ENCODE peak calls at places on chromosomes 7 and 10, in seven cellular contexts. H, C, U, S, N, P and O are unnamed samples.
A peak's percentile ranks its signal among the peaks of the same experiment; 100 is the strongest.

GRCh38 chr7:142969183-142969582 is 7.0 kb upstream of the KEL start:
- DNase-seq in U (no peak), N (no peak), H (no peak), S (no peak), P (no peak), C (no peak), O (no peak)

GRCh38 chr10:68536973-68537372 is 9.7 kb upstream of the SLC25A16 start:
- DNase-seq in P (no peak), C (no peak), H (no peak), N (no peak), S (no peak), U (no peak), O (no peak)

GRCh38 chr10:118471863-118472262 is 123.6 kb downstream of the PRLHR start:
- DNase-seq in S (no peak), P (no peak), C (no peak), N (no peak), U (no peak), H (no peak), O (no peak)

GRCh38 chr10:124153601-124153930 is 60.2 kb upstream of the CHST15 start:
- DNase-seq in H (no peak), P (no peak), N (no peak), S (no peak), C (peak; percentile 16), U (no peak), O (no peak)

GRCh38 chr7:134685250-134685649 is 38.6 kb downstream of the BPGM start:
- DNase-seq in S (no peak), P (no peak), U (no peak), N (no peak), C (no peak), H (no peak), O (no peak)

GRCh38 chr10:32386623-32387022 is 39.7 kb upstream of the EPC1 start:
- DNase-seq in C (no peak), P (no peak), H (no peak), U (no peak), S (no peak), N (no peak), O (no peak)

GRCh38 chr7:43480581-43480980 is 102.3 kb upstream of the STK17A start:
- DNase-seq in P (no peak), H (no peak), C (no peak), N (no peak), S (no peak), U (no peak), O (no peak)

GRCh38 chr10:79125092-79125491 is 56.3 kb downstream of the ZMIZ1 start:
- DNase-seq in S (no peak), H (no peak), P (no peak), N (no peak), C (no peak), U (no peak), O (no peak)

GRCh38 chr10:49735161-49735560 is 27.0 kb downstream of the OGDHL start:
- DNase-seq in C (no peak), U (peak; percentile 14), H (no peak), P (no peak), N (no peak), S (no peak), O (no peak)

GRCh38 chr7:99395616-99396327 is 12.6 kb downstream of the PDAP1 start:
- DNase-seq in N (no peak), S (no peak), H (no peak), C (no peak), U (no peak), P (no peak), O (no peak)

GRCh38 chr7:99392659-99393362 is 15.6 kb downstream of the PDAP1 start:
- DNase-seq in U (peak; percentile 95), P (peak; percentile 79), H (peak; percentile 74), C (no peak), N (peak; percentile 91), S (no peak), O (no peak)

GRCh38 chr7:99392046-99392445 is 16.4 kb downstream of the PDAP1 start:
- DNase-seq in S (no peak), N (no peak), H (no peak), C (no peak), P (no peak), U (no peak), O (no peak)

GRCh38 chr7:99394188-99394502 is 14.3 kb downstream of the PDAP1 start:
- DNase-seq in U (no peak), N (no peak), H (no peak), S (no peak), C (no peak), P (no peak), O (no peak)

GRCh38 chr7:99393363-99394187 is 14.8 kb downstream of the PDAP1 start:
- DNase-seq in U (peak; percentile 96), P (no peak), S (no peak), N (peak; percentile 93), C (no peak), H (no peak), O (no peak)
- TF ChIP-seq TAF1 in U (no peak), P (no peak), S (no peak), N (no peak), C (no peak), H (no peak), O (no peak)

DNA sequence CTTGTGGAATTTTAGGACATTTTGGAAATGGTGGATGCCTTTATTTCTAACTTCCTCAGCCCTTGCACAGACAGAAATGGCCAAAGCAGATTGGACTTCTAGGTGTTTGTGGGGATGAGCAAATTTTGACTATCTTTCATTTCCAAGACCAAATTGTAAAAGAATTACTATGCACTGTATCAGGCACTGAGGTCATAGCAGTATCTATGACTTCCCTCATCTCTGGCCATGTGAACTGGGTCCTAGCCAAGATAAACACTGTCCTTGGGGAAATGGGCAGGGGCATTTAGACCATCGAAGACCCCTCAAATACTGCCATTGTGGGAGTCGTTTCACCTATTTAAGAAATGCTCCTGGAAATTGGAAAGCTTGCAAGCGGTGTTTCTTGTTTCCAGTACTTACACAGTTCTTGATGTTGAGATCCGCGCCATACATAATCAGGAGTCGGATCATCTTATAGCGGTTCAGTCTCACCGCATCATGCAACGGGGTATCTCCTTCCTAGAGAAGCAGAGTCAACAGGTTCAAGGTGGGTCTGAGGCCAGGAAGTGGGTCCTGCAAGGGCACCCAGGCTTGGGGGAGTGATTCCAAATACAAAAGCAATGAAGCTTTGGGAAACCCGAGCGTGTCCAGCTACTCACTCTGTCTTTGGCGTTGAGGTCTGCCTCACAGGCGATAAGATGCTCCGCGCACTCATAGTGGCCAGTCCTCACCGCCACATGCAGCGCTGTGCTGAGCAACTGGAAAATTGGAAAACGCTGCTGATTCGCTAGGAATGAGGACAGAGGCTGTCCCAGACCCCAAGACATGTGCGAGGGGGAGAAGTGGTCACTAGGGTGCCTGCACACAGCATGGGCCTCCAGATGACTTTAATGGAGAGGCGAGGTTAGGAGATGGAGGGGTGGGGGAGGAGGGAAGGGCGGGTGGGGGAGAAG is 5.5 kb downstream of the ANKRD1 start:
- DNase-seq in H (no peak), N (no peak), C (no peak), U (no peak), S (no peak), P (no peak), O (no peak)
- TF ChIP-seq POLR2AphosphoS5 in H (no peak), N (no peak), C (no peak), U (no peak), S (no peak), P (no peak), O (no peak)

GRCh38 chr7:158781217-158781975 is 47.9 kb downstream of the ESYT2 start:
- DNase-seq in N (no peak), H (no peak), S (no peak), P (no peak), C (no peak), U (no peak), O (no peak)

GRCh38 chr7:158781976-158782637 is 47.2 kb downstream of the ESYT2 start:
- DNase-seq in P (no peak), C (no peak), U (no peak), N (peak; percentile 8), H (no peak), S (no peak), O (no peak)

GRCh38 chr7:158784270-158784669 is 45.0 kb downstream of the ESYT2 start:
- DNase-seq in H (no peak), S (no peak), C (no peak), N (peak; percentile 37), P (no peak), U (no peak), O (no peak)

GRCh38 chr7:158783595-158783994 is 45.7 kb downstream of the ESYT2 start:
- DNase-seq in U (no peak), N (peak; percentile 39), P (no peak), C (no peak), H (no peak), S (no peak), O (no peak)

DNA sequence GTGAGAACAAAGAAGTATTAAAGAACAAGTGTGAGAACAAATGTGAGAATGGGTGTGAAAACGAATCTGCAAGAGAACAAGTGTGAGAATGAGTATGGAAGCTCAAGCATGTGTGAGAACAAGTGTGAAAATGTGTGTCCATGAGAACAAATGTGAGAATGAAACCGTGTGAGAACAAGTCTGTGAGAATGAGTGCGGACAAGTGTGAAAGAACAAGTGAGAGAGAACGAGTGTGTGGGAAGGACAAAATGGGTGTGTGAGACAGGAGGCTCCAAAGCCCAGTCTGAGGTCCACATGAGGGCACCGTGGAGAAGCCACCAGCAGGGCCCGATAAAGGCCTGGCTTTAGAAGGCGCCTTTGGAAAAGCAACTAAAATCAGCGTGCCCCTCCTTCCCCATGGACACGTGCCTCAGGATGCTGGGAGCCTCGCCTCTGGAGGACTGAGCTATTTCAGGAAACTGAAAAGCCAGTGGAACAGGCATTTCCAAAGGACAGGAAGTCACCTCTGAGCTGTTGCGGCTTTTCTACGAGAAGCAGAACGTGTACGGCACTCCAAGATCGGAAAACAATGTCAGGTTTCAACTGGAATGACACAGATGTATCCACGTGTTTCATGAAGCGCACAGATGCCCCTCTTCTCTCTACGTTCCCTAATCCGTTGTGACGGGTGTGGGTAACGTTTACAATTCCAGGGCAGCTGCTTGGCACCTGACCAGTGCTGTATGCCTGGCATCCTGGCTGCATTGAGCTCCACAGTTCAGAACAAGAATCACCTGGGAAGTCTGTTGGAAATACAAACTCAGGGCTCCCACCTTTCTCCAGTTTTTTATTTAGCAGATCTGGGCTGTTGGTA is 46.4 kb downstream of the ESYT2 start:
- DNase-seq in S (peak; percentile 15), C (no peak), U (no peak), N (peak; percentile 46), P (no peak), H (no peak), O (no peak)
- TF ChIP-seq TAF1 in S (no peak), C (no peak), U (no peak), N (no peak), P (no peak), H (no peak), O (no peak)

DNA sequence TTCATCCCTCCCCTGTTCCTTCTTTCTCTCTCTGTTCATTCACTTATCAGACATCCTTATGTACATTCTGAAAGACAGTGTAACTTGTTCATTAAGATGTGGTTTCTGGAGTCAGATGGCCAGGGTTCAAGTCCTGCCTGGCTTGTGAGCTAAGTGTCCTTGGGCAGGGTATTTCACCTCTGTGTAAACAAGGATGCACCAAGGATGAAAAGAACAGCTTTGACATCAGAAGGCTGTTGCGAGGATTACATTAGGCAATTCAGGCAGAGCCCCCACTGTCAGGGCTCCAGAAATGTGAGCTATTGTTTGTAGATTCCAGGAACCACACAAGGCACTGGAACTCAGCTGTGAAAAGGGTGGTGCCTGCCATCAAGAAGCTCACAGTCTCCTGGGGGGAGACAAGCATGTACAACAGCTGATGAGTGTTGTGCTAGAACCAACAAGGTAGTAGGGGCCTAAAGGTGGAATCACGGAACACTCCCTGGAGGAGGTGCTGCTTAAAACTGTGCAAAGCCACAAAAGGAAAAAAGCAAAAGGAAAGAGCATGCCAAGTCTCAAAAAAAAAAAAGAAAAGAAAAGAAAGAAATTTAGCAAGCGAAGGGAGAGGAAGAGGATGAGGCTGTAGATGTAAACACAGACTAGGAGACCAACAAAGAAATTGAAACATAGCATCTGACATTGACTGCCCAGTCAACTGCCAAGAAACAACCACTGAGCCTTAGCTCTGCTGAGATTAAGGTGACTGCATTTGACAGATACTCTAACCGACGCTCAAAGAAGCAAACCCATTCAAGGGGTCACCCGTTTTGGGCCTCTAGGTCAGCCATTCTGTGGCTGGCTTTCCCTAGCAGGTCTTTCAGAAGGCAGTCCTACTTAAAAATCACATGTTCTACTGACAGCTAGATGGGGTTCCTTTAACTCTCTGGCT is 12.5 kb downstream of the PDLIM1 start:
- DNase-seq in U (no peak), N (peak; percentile 40), P (no peak), S (peak; percentile 92), C (no peak), H (no peak), O (no peak)
- TF ChIP-seq POLR2AphosphoS5 in U (no peak), N (no peak), P (no peak), S (no peak), C (no peak), H (no peak), O (no peak)